ENCODE peak calls at places on chromosomes 4 and X, in four cellular contexts. F is K562, B is HepG2, E is HCT116. N is an unnamed sample.

GRCh38 chr4:73843369-73843768 is 6.9 kb downstream of the CXCL6 start:
- DNase-seq in F (no peak), B (no peak), E (no peak), N (no peak)

GRCh38 chrX:20046864-20047263 is 56.0 kb upstream of the BCLAF3 start:
- DNase-seq in E (no peak), F (no peak), B (no peak), N (no peak)

GRCh38 chrX:48902776-48903175 is 5.0 kb downstream of the PQBP1 start:
- DNase-seq in E (no peak), F (no peak), B (no peak), N (no peak)

GRCh38 chrX:17369294-17369693 is 5.7 kb upstream of the NHS start:
- DNase-seq in E (no peak), F (no peak), B (no peak), N (no peak)

GRCh38 chr4:154076921-154077320 is 288.0 kb upstream of the SFRP2 start:
- DNase-seq in F (no peak), E (no peak), B (no peak), N (no peak)

GRCh38 chr4:23945521-23946017 is 55.7 kb upstream of the PPARGC1A start:
- DNase-seq in F (no peak), B (peak; percentile 10), E (no peak), N (no peak)

GRCh38 chr4:156633846-156634245 is 337.8 kb downstream of the PDGFC start:
- DNase-seq in B (no peak), E (no peak), F (no peak), N (no peak)

GRCh38 chrX:123188081-123188480 is 4.0 kb downstream of the GRIA3 start:
- DNase-seq in F (no peak), E (no peak), B (no peak), N (no peak)

GRCh38 chr4:98399915-98400314 is 138.7 kb downstream of the RAP1GDS1 start:
- DNase-seq in B (no peak), F (no peak), E (no peak), N (no peak)

GRCh38 chrX:136065044-136065671 is 79.9 kb downstream of the SLC9A6 start:
- DNase-seq in B (peak; percentile 42), E (no peak), F (no peak), N (no peak)

GRCh38 chr4:138981930-138982390 is 33.6 kb upstream of the NOCT start:
- DNase-seq in F (no peak), B (peak; percentile 35), E (no peak), N (no peak)

GRCh38 chr4:27276322-27277073 is 415.9 kb downstream of the STIM2 start:
- DNase-seq in E (no peak), B (no peak), F (no peak), N (no peak)

GRCh38 chrX:119763175-119763574 is 4.8 kb downstream of the SOWAHD start:
- DNase-seq in F (no peak), B (no peak), E (no peak), N (no peak)

GRCh38 chr4:63790377-63790776 is 618.9 kb downstream of the TECRL start:
- DNase-seq in F (no peak), B (no peak), E (no peak), N (no peak)

GRCh38 chr4:140238353-140239041 is 84.5 kb upstream of the MAML3 start:
- DNase-seq in F (no peak), B (no peak), E (no peak), N (no peak)

GRCh38 chrX:9114245-9114644 is 80.3 kb upstream of the FAM9B start:
- DNase-seq in B (no peak), F (no peak), E (no peak), N (no peak)

GRCh38 chr4:1987721-1988326 is 20.9 kb downstream of the NELFA start:
- DNase-seq in E (no peak), B (no peak), F (no peak), N (no peak)

GRCh38 chr4:98506462-98507132 is 151.8 kb downstream of the TSPAN5 start:
- DNase-seq in E (no peak), F (peak; percentile 22), B (no peak), N (no peak)

GRCh38 chrX:78769933-78770332 is 22.4 kb downstream of the LPAR4 start:
- DNase-seq in B (no peak), E (no peak), F (no peak), N (no peak)

GRCh38 chr4:7844247-7844991 is 95.2 kb downstream of the AFAP1 start:
- DNase-seq in B (peak; percentile 70), E (peak; percentile 70), F (peak; percentile 61), N (no peak)

GRCh38 chrX:136659174-136659573 is 11.2 kb downstream of the CD40LG start:
- DNase-seq in B (no peak), F (no peak), E (no peak), N (no peak)

GRCh38 chr4:11966782-11967181 is 538.1 kb upstream of the HS3ST1 start:
- DNase-seq in B (no peak), F (no peak), E (no peak), N (no peak)

GRCh38 chr4:101229116-101229515 is 118.2 kb downstream of the PPP3CA start:
- DNase-seq in B (no peak), F (no peak), E (no peak), N (no peak)

GRCh38 chr4:114156371-114156770 is 176.9 kb upstream of the ARSJ start:
- DNase-seq in E (no peak), F (no peak), B (no peak), N (no peak)

GRCh38 chr4:89212666-89213381 is 94.8 kb downstream of the GPRIN3 start:
- DNase-seq in F (no peak), E (no peak), B (no peak), N (no peak)

GRCh38 chr4:102344520-102344954 is 745 bp downstream of the SLC39A8 start:
- DNase-seq in E (peak; percentile 10), F (peak; percentile 66), B (no peak), N (no peak)

GRCh38 chr4:88794952-88795351 is 97.3 kb upstream of the NAP1L5 start:
- DNase-seq in E (no peak), B (no peak), F (no peak), N (no peak)

GRCh38 chr4:74635490-74636123 is 158.7 kb downstream of the BTC start:
- DNase-seq in B (no peak), E (peak; percentile 79), F (no peak), N (no peak)

GRCh38 chrX:70554081-70554480 is 109.4 kb downstream of the DLG3 start:
- DNase-seq in F (no peak), B (peak; percentile 16), E (no peak), N (no peak)

GRCh38 chrX:1323315-1323714 is 13.3 kb upstream of the IL3RA start:
- DNase-seq in F (peak; percentile 36), E (peak; percentile 65), B (peak; percentile 51), N (peak; percentile 12)
- TF ChIP-seq CTCF in F (peak; percentile 49), E (peak; percentile 16), B (peak; percentile 81), N (peak; percentile 76)

DNA sequence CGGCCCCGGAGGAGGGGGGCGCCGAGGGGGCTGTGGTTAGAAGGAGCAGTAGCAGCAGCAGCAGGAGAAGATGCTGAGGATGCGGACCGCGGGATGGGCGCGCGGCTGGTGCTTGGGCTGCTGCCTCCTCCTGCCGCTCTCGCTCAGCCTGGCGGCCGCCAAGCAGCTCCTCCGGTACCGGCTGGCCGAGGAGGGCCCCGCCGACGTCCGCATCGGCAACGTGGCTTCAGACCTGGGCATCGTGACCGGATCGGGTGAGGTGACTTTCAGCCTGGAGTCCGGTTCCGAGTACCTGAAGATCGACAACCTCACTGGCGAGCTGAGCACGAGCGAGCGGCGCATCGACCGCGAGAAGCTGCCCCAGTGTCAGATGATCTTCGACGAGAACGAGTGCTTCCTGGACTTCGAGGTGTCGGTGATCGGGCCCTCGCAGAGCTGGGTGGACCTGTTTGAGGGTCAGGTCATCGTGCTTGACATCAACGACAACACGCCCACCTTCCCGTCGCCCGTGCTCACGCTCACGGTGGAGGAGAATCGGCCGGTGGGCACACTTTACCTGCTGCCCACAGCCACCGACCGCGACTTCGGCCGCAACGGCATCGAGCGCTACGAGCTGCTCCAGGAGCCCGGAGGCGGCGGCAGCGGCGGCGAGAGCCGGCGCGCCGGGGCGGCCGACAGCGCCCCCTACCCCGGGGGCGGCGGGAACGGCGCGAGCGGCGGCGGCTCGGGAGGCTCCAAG is 1.4 kb downstream of the PCDH7 start:
- DNase-seq in B (no peak), E (no peak), F (no peak), N (no peak)
- TF ChIP-seq TCF7L2 in B (no peak), E (no peak), F (no peak), N (no peak)

DNA sequence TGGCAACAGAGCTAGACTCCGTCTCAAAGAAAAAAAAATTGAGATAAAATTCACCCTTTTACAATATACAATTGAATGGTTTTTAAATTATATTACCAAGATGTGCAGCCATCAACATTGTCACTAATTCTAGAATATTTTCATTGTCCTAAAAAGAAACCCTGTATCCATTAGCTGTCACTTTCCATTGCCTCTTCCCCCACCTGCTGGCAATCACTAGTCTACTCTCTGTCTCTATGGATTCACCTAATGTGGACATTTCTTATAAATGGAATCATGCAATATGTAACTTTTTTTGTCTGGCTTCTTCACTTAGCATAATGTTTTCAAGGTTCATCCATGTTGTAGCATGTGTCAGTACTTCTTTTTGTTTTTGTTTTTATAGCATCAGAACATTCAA is 20.8 kb downstream of the ABHD18 start:
- DNase-seq in B (peak; percentile 6), F (no peak), E (no peak), N (no peak)
- TF ChIP-seq CTCF in B (peak; percentile 32), F (peak; percentile 41), E (no peak), N (no peak)

DNA sequence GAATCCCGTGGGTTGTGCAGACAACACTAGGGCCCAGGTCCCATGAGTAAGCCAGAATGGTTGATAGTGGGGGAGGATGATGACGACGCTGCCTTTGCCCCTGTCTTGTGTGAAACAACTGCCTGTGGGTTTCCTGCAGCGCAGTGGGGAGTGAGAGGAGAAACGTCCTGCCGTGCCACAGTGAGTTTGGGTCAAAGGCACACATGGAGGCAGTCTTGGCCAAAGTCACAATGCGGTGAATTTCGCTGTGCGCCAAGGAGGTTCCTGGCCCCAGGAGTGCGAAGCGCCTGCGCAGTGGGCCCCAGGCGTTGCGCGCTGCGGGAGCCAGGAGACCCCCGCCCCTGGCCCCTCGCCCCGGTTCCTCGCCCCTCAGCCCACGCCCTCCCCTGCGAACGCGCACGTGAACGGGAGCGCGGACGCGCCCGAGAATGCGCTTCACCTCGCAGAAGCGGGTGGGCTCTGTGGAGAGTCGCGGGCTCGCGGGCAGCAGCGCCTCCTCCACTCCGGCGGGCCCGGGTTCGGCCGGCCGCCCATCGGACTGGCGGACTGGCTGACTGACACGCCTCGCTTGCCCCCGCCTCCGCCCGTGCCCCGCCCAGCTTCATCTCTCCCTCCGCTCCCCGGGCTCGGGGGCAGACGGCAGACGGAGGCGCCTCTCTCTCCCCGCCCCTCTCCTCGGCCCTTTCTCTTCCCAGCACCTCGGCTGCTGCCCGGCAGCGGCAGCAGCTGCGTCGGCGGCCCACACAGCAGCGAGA is at the start of gene NUDT10:
- DNase-seq in E (no peak), F (no peak), B (no peak), N (no peak)
- TF ChIP-seq TCF7L2 in E (no peak), F (no peak), B (no peak), N (no peak)